ENCODE peak calls at places on chromosomes 4 and X, in eight cellular contexts. O is CD8-positive, alpha-beta memory T cell; H is WERI-Rb-1; P is SJCRH30; W is thoracic aorta; Y is lower lobe of right lung; D is transverse colon; N is PC-3. M is an unnamed sample. For H3K9me3 and H3K27me3, the result is how much of the 10 kb centered on the place peaks cover.

GRCh38 chrX:3638280-3638873 is 75.1 kb downstream of the PRKX start:
- DNase-seq in O (no peak), H (peak), P (peak), W (no peak), Y (no peak), D (peak), N (peak), M (peak)

GRCh38 chr4:158729716-158730559 is 6.7 kb upstream of the PPID start:
- DNase-seq in O (peak), H (peak), P (peak), W (peak), Y (no peak), D (peak), N (peak), M (peak)

GRCh38 chr4:5706486-5707290 is 1.7 kb downstream of the EVC2 start:
- DNase-seq in O (no peak), H (no peak), P (no peak), W (no peak), Y (no peak), D (no peak), N (no peak), M (no peak)

GRCh38 chrX:35006361-35006760 is 63.8 kb downstream of the FAM47B start:
- DNase-seq in O (no peak), H (no peak), P (no peak), W (no peak), Y (no peak), D (no peak), N (no peak), M (no peak)

GRCh38 chrX:137044893-137045292 is 11.1 kb upstream of the GPR101 start:
- DNase-seq in O (no peak), H (no peak), P (no peak), W (no peak), Y (no peak), D (no peak), N (no peak), M (no peak)

GRCh38 chr4:88308587-88308986 is 24.2 kb upstream of the PPM1K start:
- DNase-seq in O (no peak), H (no peak), P (no peak), W (no peak), Y (no peak), D (no peak), N (no peak), M (no peak)

GRCh38 chr4:26197018-26197779 is 123.6 kb upstream of the RBPJ start:
- DNase-seq in O (peak), H (no peak), P (peak), W (no peak), Y (no peak), D (peak), N (peak), M (no peak)

GRCh38 chrX:135410861-135411627 is 10.7 kb upstream of the SMIM10L2A start:
- DNase-seq in O (no peak), H (no peak), P (no peak), W (no peak), Y (no peak), D (no peak), N (no peak), M (no peak)

GRCh38 chr4:189069782-189070181 is 870.9 kb upstream of the FRG1 start:
- DNase-seq in O (no peak), H (no peak), P (no peak), W (no peak), Y (no peak), D (no peak), N (peak), M (no peak)

GRCh38 chr4:10746371-10747143 is 62.0 kb upstream of the CLNK start:
- DNase-seq in O (no peak), H (no peak), P (peak), W (no peak), Y (no peak), D (no peak), N (no peak), M (no peak)

GRCh38 chr4:56360071-56360470 is 27.2 kb downstream of the AASDH start:
- DNase-seq in O (no peak), H (no peak), P (no peak), W (no peak), Y (no peak), D (no peak), N (no peak), M (no peak)

GRCh38 chr4:159305129-159305528 is 202.2 kb downstream of the RAPGEF2 start:
- DNase-seq in O (no peak), H (no peak), P (no peak), W (no peak), Y (no peak), D (no peak), N (no peak), M (no peak)

GRCh38 chr4:26992657-26993361 is 132.2 kb downstream of the STIM2 start:
- DNase-seq in O (no peak), H (no peak), P (peak), W (no peak), Y (no peak), D (no peak), N (no peak), M (no peak)

GRCh38 chr4:181018472-181018871 is 1224.7 kb upstream of the TENM3 start:
- DNase-seq in O (no peak), H (no peak), P (no peak), W (no peak), Y (no peak), D (no peak), N (no peak), M (no peak)
- H3K4me3 ChIP-seq in O (no peak), H (no peak), P (no peak), W (no peak), Y (no peak), D (no peak), N (no peak), M (no peak)

DNA sequence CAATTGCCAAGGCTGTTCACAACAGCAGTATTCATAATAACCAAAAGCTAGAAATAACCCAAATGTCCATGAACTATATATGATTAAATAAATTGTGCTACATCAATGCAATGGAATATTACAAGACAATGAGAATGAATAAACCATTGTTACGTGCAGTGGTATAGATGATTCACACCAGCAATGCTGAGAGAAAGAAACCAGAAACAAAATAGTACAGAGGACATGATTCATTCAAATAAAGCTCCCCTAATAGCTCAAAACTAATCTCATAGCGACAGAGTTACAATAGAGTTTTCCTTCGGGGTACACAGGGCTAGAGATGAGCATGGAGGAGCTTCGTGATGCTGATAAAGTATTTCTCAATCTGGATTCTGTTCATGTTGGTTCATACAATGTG is 148.1 kb upstream of the SPANXN1 start:
- DNase-seq in O (no peak), H (no peak), P (no peak), W (no peak), Y (no peak), D (no peak), N (peak), M (no peak)
- H3K9me3 ChIP-seq in O (under half), H (under half), P (under half), W (under half), Y (under half), D (under half), N (under half), M (under half)

GRCh38 chrX:22310779-22311178 is 38.1 kb downstream of the CBLL2 start:
- DNase-seq in O (no peak), H (no peak), P (no peak), W (no peak), Y (no peak), D (no peak), N (no peak), M (no peak)

GRCh38 chrX:22313757-22314156 is 41.0 kb downstream of the CBLL2 start:
- DNase-seq in O (no peak), H (no peak), P (no peak), W (no peak), Y (no peak), D (no peak), N (no peak), M (no peak)

GRCh38 chrX:22314211-22314610 is 41.5 kb downstream of the CBLL2 start:
- DNase-seq in O (no peak), H (no peak), P (no peak), W (no peak), Y (no peak), D (no peak), N (peak), M (no peak)

GRCh38 chrX:22320236-22320635 is 47.5 kb downstream of the CBLL2 start:
- DNase-seq in O (no peak), H (no peak), P (no peak), W (no peak), Y (no peak), D (no peak), N (no peak), M (no peak)

DNA sequence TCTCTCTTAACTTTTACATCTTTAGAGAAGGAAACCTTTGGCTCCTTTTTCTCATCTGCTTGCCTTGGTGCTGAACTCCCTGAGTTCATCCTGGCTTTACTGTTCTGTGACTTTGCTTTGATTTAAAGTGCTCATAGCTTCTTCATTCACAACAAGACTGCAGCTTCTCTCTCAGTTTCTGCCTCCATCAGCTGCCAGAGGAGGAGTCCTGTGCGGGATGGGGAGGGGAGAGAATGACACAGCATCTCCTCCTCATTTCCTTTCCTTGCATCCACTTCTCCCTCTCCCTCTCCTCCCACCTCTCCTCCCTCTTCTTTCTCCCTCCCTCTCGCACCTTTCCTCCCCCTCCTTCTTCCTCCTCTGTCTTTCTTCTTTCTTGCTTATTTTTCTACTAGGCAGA is 42.0 kb downstream of the CBLL2 start:
- DNase-seq in O (no peak), H (no peak), P (no peak), W (no peak), Y (no peak), D (no peak), N (peak), M (no peak)
- H3K27me3 ChIP-seq in O (under half), H (under half), P (under half), W (under half), Y (under half), D (under half), N (under half), M (under half)

DNA sequence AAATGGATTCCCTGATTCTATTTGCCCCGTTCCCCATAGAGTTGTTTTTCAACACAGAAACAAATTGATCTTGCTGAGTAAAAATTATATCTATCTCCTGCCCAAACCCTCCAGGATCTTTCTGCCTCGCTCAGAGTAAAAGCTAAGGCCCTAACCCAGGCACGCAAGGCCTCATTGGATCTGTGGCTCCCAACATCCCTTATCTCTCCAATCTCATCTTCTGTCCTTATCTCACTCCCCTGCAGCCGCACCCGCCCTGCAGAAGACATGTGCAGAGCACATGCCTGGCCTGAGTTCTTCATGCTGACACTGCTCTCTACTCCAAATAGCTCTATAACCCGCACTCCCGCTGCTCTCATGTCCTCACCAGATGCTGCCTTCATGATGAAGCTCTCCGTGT is 543.8 kb upstream of the ZFP42 start:
- DNase-seq in O (no peak), H (no peak), P (no peak), W (no peak), Y (no peak), D (no peak), N (no peak), M (no peak)
- H3K4me3 ChIP-seq in O (no peak), H (no peak), P (no peak), W (no peak), Y (no peak), D (no peak), N (no peak), M (no peak)

GRCh38 chr4:156293657-156294297 is 340.1 kb upstream of the CTSO start:
- DNase-seq in O (no peak), H (no peak), P (peak), W (no peak), Y (no peak), D (no peak), N (peak), M (no peak)

GRCh38 chr4:156298230-156298629 is 344.6 kb upstream of the CTSO start:
- DNase-seq in O (no peak), H (no peak), P (peak), W (no peak), Y (no peak), D (peak), N (no peak), M (no peak)

GRCh38 chr4:156295676-156296075 is 342.0 kb upstream of the CTSO start:
- DNase-seq in O (no peak), H (no peak), P (no peak), W (no peak), Y (no peak), D (no peak), N (peak), M (no peak)

GRCh38 chr4:156291317-156291716 is 337.7 kb upstream of the CTSO start:
- DNase-seq in O (no peak), H (no peak), P (no peak), W (no peak), Y (no peak), D (no peak), N (peak), M (peak)

DNA sequence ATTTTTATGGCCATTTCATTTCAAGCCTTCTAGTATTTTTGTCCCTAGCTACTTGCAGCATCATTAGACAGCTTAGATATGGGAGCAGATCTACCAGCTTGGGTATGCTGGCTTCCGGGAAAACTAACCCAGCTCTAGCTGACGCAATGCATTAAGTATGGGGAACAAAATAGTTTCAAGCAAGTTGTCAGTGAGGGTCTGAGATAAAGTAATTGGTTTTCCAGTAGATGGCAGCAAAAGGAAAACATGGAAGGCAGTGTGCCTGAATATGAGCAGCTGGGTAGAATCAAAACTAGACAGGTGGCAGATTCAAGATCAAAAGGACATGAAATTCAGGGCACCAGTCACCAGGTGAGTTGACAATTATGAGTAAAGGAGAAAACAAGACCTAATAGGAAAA is 340.9 kb upstream of the CTSO start:
- DNase-seq in O (no peak), H (peak), P (peak), W (no peak), Y (no peak), D (no peak), N (peak), M (no peak)
- H3K9me3 ChIP-seq in O (under half), H (under half), P (under half), W (under half), Y (under half), D (under half), N (under half), M (under half)

GRCh38 chrX:12308420-12308819 is 170.1 kb downstream of the FRMPD4 start:
- DNase-seq in O (no peak), H (no peak), P (no peak), W (no peak), Y (no peak), D (no peak), N (no peak), M (no peak)

GRCh38 chrX:12309040-12309732 is 170.9 kb downstream of the FRMPD4 start:
- DNase-seq in O (no peak), H (no peak), P (no peak), W (no peak), Y (no peak), D (no peak), N (peak), M (no peak)

GRCh38 chrX:12304261-12304660 is 166.0 kb downstream of the FRMPD4 start:
- DNase-seq in O (no peak), H (no peak), P (no peak), W (no peak), Y (no peak), D (no peak), N (no peak), M (no peak)

GRCh38 chrX:12307961-12308360 is 169.7 kb downstream of the FRMPD4 start:
- DNase-seq in O (no peak), H (no peak), P (no peak), W (no peak), Y (no peak), D (no peak), N (no peak), M (no peak)

DNA sequence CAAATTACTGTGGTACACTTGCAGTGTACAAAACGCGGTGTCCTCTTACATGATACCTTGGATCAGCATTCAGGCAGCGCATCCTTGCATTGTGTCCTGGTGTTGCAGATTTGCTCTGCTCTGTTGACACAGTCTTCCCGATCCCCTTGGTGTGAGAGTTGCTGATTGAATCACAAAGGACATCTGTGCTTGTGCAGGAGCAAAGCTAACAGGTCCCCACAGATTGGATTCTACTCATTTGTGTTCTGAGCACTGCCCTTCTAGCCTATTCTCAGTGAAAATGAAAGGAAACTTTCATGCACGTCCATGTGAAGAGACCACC is 171.4 kb downstream of the FRMPD4 start:
- DNase-seq in O (no peak), H (no peak), P (no peak), W (no peak), Y (no peak), D (no peak), N (no peak), M (no peak)
- H3K27me3 ChIP-seq in O (under half), H (half or more), P (under half), W (under half), Y (under half), D (under half), N (under half), M (under half)

M was measured in Caco-2.